ENCODE peak calls at places on chromosomes 12 and 14, in six cellular contexts. X, Z, P, G, C and A are unnamed samples.

GRCh38 chr12:52082988-52083637 is 3.6 kb downstream of the SMIM41 start:
- DNase-seq in P (peak), X (peak), C (peak), Z (peak), G (no peak), A (peak)

GRCh38 chr12:120649442-120650248 is 9.2 kb downstream of the CABP1 start:
- DNase-seq in X (peak), C (no peak), Z (peak), G (no peak), P (no peak), A (no peak)

GRCh38 chr12:22275847-22276246 is 58.7 kb downstream of the ST8SIA1 start:
- DNase-seq in X (peak), C (peak), P (peak), G (peak), Z (peak), A (no peak)

GRCh38 chr12:74515849-74516248 is 21.8 kb upstream of the ATXN7L3B start:
- DNase-seq in Z (no peak), P (no peak), C (no peak), G (no peak), X (no peak), A (no peak)

GRCh38 chr12:56086608-56087007 is 6.6 kb downstream of the ERBB3 start:
- DNase-seq in P (no peak), C (peak), Z (no peak), X (no peak), G (no peak), A (no peak)

GRCh38 chr12:9134981-9135628 is 19.4 kb upstream of the A2M start:
- DNase-seq in P (no peak), Z (no peak), X (peak), G (no peak), C (peak), A (no peak)

GRCh38 chr12:89019439-89020120 is 332.7 kb downstream of the DUSP6 start:
- DNase-seq in G (peak), P (peak), C (peak), Z (peak), X (peak), A (peak)

GRCh38 chr12:107241421-107241820 is 148.1 kb upstream of the CRY1 start:
- DNase-seq in Z (no peak), G (no peak), C (no peak), P (no peak), X (no peak), A (no peak)

GRCh38 chr12:80701388-80701787 is 6.0 kb upstream of the MYF6 start:
- DNase-seq in G (no peak), P (no peak), C (no peak), X (peak), Z (no peak), A (no peak)

GRCh38 chr12:48029811-48030650 is 25.8 kb upstream of the COL2A1 start:
- DNase-seq in C (no peak), Z (no peak), X (no peak), P (no peak), G (no peak), A (no peak)

GRCh38 chr12:4230526-4230925 is 43.0 kb upstream of the CCND2 start:
- DNase-seq in P (no peak), G (no peak), X (no peak), Z (no peak), C (no peak), A (no peak)

GRCh38 chr12:4819654-4820053 is 90.1 kb upstream of the KCNA1 start:
- DNase-seq in C (no peak), P (no peak), X (peak), Z (no peak), G (no peak), A (no peak)

GRCh38 chr12:9910716-9911421 is 21.3 kb downstream of the CLEC2A start:
- DNase-seq in G (no peak), C (peak), X (no peak), Z (peak), P (peak), A (no peak)

GRCh38 chr12:69508091-69508490 is 37.9 kb downstream of the FRS2 start:
- DNase-seq in P (no peak), C (no peak), G (no peak), Z (no peak), X (no peak), A (no peak)

GRCh38 chr12:11746024-11746771 is 96.7 kb downstream of the ETV6 start:
- DNase-seq in Z (no peak), X (peak), P (peak), G (no peak), C (peak), A (no peak)

GRCh38 chr12:107436376-107436775 is 249.2 kb upstream of the PWP1 start:
- DNase-seq in Z (peak), P (no peak), C (peak), G (no peak), X (peak), A (no peak)

GRCh38 chr12:79949098-79949497 is 14.2 kb upstream of the PPP1R12A start:
- DNase-seq in P (no peak), C (no peak), X (no peak), G (no peak), Z (no peak), A (no peak)

GRCh38 chr14:29926228-29926627 is 1.4 kb downstream of the PRKD1 start:
- DNase-seq in G (no peak), P (no peak), X (no peak), C (peak), Z (no peak), A (no peak)

GRCh38 chr14:29925736-29926135 is 1.9 kb downstream of the PRKD1 start:
- DNase-seq in X (peak), C (peak), G (no peak), P (no peak), Z (no peak), A (no peak)

GRCh38 chr14:29928342-29928640 is 644 bp upstream of the PRKD1 start:
- DNase-seq in Z (peak), P (peak), X (no peak), C (peak), G (no peak), A (no peak)

GRCh38 chr14:29926701-29927595 is 699 bp downstream of the PRKD1 start:
- DNase-seq in Z (peak), X (peak), G (no peak), P (peak), C (peak), A (peak)

DNA sequence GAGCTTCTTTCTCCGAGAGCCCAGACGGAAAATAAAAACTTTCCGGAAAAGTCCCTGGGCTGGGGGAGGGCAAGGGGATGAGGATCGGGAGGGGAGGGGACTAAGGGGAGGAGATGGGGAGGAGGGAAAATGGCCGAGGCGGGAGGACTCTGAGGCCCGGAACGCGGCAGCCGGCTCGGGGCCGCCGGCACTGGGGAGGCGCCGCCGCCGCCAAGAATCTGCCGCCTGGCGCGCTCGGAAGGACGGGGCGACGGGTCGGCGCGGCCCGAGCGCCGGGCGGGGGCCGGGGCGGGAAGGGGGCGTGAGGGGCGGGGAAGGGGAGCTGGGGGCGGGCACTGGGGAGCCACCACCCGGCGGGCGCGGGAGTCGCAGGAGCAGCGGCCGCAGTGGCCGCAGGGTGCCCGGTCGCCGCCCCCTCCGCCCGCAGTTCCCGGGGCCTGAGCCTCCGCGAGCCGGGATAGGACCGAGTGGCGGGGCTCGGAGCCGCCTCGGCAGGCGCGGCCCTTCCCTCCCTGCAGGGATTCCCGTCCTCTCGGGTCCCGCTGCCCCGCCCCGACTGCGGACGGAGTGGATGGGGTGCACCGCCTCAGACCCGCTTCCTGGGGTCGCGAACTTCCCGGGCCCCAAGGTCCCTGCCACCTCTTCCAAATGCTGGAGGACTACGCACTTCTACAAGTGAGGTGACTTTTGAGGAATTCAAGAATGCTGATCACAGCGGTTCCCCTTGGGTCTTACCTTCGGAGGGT is at the start of gene PRKD1:
- DNase-seq in P (peak), X (peak), G (no peak), C (peak), Z (peak), A (peak)
- H3K9ac ChIP-seq in P (peak), X (peak), G (peak), C (peak), Z (no peak), A (peak)

GRCh38 chr14:104686624-104687517 is 2.5 kb upstream of the INF2 start:
- DNase-seq in P (no peak), G (no peak), X (no peak), C (no peak), Z (no peak), A (no peak)

GRCh38 chr14:104683653-104684448 is 5.6 kb upstream of the INF2 start:
- DNase-seq in Z (no peak), G (no peak), X (no peak), P (no peak), C (no peak), A (no peak)

GRCh38 chr14:104685998-104686610 is 3.3 kb upstream of the INF2 start:
- DNase-seq in Z (no peak), X (no peak), P (no peak), C (no peak), G (no peak), A (no peak)

GRCh38 chr14:104684449-104684821 is 5.0 kb upstream of the INF2 start:
- DNase-seq in X (no peak), Z (no peak), P (no peak), G (no peak), C (no peak), A (no peak)

GRCh38 chr14:104685216-104685997 is 4.0 kb upstream of the INF2 start:
- DNase-seq in G (no peak), C (peak), P (no peak), X (no peak), Z (no peak), A (no peak)
- H2BK120ac ChIP-seq in G (no peak), C (no peak), P (no peak), X (no peak), Z (no peak), A (no peak)

GRCh38 chr12:118310320-118310719 is 62.4 kb downstream of the TAOK3 start:
- DNase-seq in X (no peak), P (no peak), G (no peak), Z (no peak), C (no peak), A (no peak)
- H2BK15ac ChIP-seq in X (no peak), P (no peak), G (no peak), Z (no peak), C (no peak), A (no peak)

DNA sequence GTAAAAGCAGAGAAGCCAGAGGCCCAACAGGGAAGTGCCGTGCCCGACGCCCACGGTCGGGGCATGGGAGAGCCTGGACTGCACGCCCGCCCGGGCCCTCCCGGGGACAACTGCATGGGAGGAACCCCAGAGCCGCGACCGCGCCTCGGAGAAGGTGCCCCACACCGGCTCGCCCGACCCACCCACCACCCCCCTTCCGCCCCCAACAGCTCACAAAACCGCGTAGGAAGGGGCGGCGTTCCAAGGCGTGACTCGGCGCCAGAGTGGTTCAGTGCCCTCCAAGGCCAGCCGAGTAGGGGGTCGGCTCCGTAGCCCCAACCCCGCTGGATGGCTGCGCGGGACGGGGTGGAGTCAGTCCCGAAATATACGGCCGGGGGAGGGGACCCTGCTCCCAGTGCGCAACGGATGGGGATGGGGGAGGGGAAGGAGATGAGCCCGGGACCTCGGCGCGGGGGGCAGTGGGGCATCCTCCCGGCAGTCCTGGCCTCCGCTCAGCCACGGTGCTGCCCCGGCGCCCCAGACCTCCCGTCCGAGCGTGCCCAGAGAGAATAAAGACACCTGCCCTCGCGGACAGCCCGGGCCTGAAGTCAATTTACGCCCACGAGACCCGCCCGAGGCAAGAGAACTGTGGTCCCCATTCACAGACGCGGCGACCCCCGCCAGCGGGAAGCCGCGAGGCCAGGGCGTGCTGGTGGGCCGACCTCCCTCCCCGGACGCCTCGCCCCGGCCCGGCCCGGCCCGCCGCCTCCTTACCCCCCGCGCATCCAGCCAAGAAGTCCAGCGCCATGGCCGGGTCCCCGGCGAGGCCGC is 593 bp downstream of the SLC25A29 start:
- DNase-seq in P (no peak), X (no peak), Z (peak), G (no peak), C (peak), A (no peak)
- H3K9ac ChIP-seq in P (peak), X (peak), Z (peak), G (peak), C (peak), A (peak)

DNA sequence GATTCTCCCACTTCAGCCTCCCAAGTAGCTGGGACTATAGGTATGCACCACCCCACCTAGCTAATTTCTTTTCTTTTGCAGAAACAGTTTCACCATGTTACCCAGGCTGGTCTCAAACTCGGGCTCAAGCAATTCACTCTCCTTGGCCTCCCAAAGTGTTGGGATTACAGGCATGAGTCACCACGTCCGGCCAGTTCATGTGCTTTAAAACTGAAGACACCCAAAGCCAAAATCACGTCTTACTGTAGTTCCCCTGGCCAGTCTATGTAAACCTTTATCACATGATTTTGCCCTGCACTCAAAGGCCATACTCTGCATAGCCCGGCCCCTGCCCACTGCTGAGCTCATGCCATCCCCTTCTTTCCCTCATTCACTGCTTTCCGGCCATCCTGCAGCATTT is 4.5 kb downstream of the ALKBH2 start:
- DNase-seq in G (no peak), X (peak), C (no peak), Z (no peak), P (no peak), A (no peak)
- H2BK120ac ChIP-seq in G (no peak), X (no peak), C (no peak), Z (no peak), P (no peak), A (no peak)

GRCh38 chr14:35068238-35069012 is 22.4 kb downstream of the FAM177A1 start:
- DNase-seq in X (peak), C (no peak), G (no peak), Z (no peak), P (peak), A (no peak)
- H2BK15ac ChIP-seq in X (no peak), C (no peak), G (no peak), Z (no peak), P (no peak), A (no peak)

GRCh38 chr12:6641131-6641530 is 5.4 kb upstream of the LPAR5 start:
- DNase-seq in G (no peak), P (no peak), C (no peak), X (no peak), Z (no peak), A (no peak)

GRCh38 chr12:6644903-6645302 is 2.3 kb downstream of the ACRBP start:
- DNase-seq in P (no peak), C (peak), X (no peak), G (no peak), Z (peak), A (no peak)

GRCh38 chr12:6644257-6644596 is 3.0 kb downstream of the ACRBP start:
- DNase-seq in Z (no peak), C (no peak), X (no peak), G (no peak), P (no peak), A (no peak)

GRCh38 chr12:6646276-6647082 is 753 bp downstream of the ACRBP start:
- DNase-seq in P (no peak), X (no peak), C (no peak), G (no peak), Z (no peak), A (no peak)

GRCh38 chr12:6643569-6644256 is 3.5 kb downstream of the ACRBP start:
- DNase-seq in P (no peak), C (no peak), X (no peak), G (no peak), Z (no peak), A (no peak)
- H3K9ac ChIP-seq in P (no peak), C (no peak), X (no peak), G (no peak), Z (no peak), A (no peak)

GRCh38 chr12:131093971-131094830 is 140.5 kb downstream of the ADGRD1 start:
- DNase-seq in C (no peak), Z (peak), X (no peak), P (no peak), G (no peak), A (no peak)

GRCh38 chr12:131094831-131095805 is 141.4 kb downstream of the ADGRD1 start:
- DNase-seq in P (no peak), Z (peak), G (no peak), X (no peak), C (no peak), A (no peak)

GRCh38 chr12:131091976-131092691 is 138.4 kb downstream of the ADGRD1 start:
- DNase-seq in G (no peak), Z (peak), X (no peak), C (no peak), P (no peak), A (no peak)

GRCh38 chr12:131091413-131091975 is 137.8 kb downstream of the ADGRD1 start:
- DNase-seq in Z (peak), P (no peak), G (no peak), X (no peak), C (no peak), A (no peak)

DNA sequence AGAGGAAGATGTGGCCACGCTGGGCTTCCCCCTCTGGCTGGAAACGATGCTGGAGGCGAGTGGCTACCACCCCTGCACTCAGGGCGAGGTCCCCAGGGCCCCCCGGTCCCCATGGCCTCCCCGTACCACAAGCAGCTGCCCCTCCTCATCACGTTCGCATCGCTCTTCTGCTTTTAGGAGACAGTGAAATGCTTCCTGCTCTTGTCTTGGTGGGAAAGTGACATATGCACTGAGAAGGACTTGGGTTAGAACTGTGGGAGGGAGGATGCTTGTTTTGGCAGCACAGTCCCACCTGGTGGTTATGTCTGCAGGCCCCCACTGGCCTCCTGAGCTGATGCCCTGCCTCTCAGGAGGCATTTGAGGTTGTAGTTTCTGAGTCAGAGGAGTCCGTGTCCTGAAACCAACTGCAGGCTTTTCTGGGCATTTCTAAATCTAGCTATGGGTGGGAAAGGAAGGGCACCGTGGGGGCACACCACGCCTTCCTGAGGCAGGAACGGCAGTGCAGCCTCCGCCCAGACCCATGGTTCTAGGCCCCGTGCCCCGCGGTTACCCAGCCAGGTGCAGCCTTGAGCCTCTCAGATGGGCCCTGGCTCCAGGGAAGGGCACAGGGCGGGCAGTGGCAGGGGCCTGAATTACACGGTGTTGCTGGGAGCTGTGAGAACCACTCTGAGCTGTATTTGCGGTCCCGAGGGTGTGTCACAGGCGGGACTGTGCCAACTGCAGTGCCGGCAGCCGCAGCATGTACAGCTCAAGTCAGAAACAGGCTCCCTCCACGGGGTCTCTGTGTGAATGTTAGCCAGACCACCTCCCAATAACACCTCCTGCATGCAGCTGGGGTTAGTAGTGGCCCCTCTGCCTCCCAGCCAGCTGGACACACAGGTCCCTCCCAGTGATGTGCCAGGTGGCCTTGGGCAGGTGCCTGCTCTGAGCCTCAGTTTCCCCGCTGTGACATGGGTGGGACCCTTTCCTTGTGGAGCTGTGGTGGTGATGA is 139.5 kb downstream of the ADGRD1 start:
- DNase-seq in Z (peak), C (no peak), X (no peak), G (no peak), P (no peak), A (no peak)
- H2BK120ac ChIP-seq in Z (no peak), C (no peak), X (no peak), G (no peak), P (no peak), A (no peak)